ENCODE peak calls at places on chromosomes 2 and 18, in seven cellular contexts. Z is heart right ventricle, L is body of pancreas, T is left ventricle myocardium inferior, P is uterus, Y is psoas muscle, N is SK-N-SH. A is an unnamed sample.

GRCh38 chr18:55629136-55629535 is 41.1 kb upstream of the TCF4 start:
- DNase-seq in Y (no peak), N (no peak), T (no peak), P (no peak), Z (no peak), L (no peak), A (no peak)

GRCh38 chr2:240768216-240768615 is 51.8 kb downstream of the KIF1A start:
- DNase-seq in T (no peak), L (no peak), Z (no peak), N (no peak), P (no peak), Y (no peak), A (no peak)

GRCh38 chr2:35410431-35411061 is 945.0 kb upstream of the CRIM1 start:
- DNase-seq in T (peak; percentile 33), Z (peak; percentile 32), Y (peak; percentile 45), P (no peak), L (peak; percentile 60), N (peak; percentile 45), A (no peak)

GRCh38 chr2:64860936-64861335 is 128.3 kb upstream of the SLC1A4 start:
- DNase-seq in L (no peak), P (no peak), Y (no peak), T (no peak), Z (no peak), N (no peak), A (no peak)

GRCh38 chr2:176130153-176130916 is 830 bp downstream of the HOXD8 start:
- DNase-seq in P (peak; percentile 92), T (no peak), N (peak; percentile 80), L (no peak), Z (no peak), Y (peak; percentile 55), A (no peak)

GRCh38 chr18:10027461-10027860 is 113.6 kb downstream of the VAPA start:
- DNase-seq in Z (no peak), Y (no peak), N (no peak), T (no peak), L (no peak), P (peak; percentile 15), A (no peak)

GRCh38 chr2:239386001-239386670 is 14.7 kb downstream of the HDAC4 start:
- DNase-seq in N (no peak), L (peak; percentile 2), T (no peak), P (no peak), Y (no peak), Z (no peak), A (no peak)

GRCh38 chr18:43393174-43393573 is 115.9 kb upstream of the SYT4 start:
- DNase-seq in T (no peak), Y (no peak), L (no peak), P (no peak), N (peak; percentile 1), Z (no peak), A (no peak)

GRCh38 chr2:99420031-99420430 is 69.8 kb downstream of the REV1 start:
- DNase-seq in Y (no peak), T (no peak), Z (no peak), N (no peak), L (no peak), P (no peak), A (no peak)

GRCh38 chr2:127389778-127390435 is 2.1 kb upstream of the MAP3K2 start:
- DNase-seq in P (no peak), Y (no peak), Z (no peak), T (no peak), N (no peak), L (no peak), A (no peak)

GRCh38 chr2:26438926-26439325 is 37.2 kb downstream of the DRC1 start:
- DNase-seq in Y (no peak), T (no peak), P (no peak), N (no peak), L (no peak), Z (no peak), A (no peak)

GRCh38 chr2:47008381-47009280 is 93.0 kb upstream of the MCFD2 start:
- DNase-seq in L (no peak), T (peak; percentile 63), Y (peak; percentile 49), Z (peak; percentile 80), P (peak; percentile 64), N (peak; percentile 87), A (no peak)

GRCh38 chr2:33696234-33696633 is 97.1 kb upstream of the FAM98A start:
- DNase-seq in T (no peak), P (no peak), L (no peak), N (no peak), Y (no peak), Z (no peak), A (no peak)

GRCh38 chr2:6773007-6773693 is 92.6 kb downstream of the CMPK2 start:
- DNase-seq in L (peak; percentile 65), N (peak; percentile 91), Z (peak; percentile 38), T (peak; percentile 52), P (no peak), Y (peak; percentile 36), A (no peak)

GRCh38 chr2:1736997-1737480 is 7.3 kb downstream of the PXDN start:
- DNase-seq in Z (no peak), P (peak; percentile 14), Y (no peak), N (peak; percentile 80), T (no peak), L (no peak), A (no peak)

GRCh38 chr18:37385846-37386435 is 179.7 kb downstream of the CELF4 start:
- DNase-seq in N (peak; percentile 52), Z (no peak), L (no peak), P (no peak), T (no peak), Y (no peak), A (no peak)

GRCh38 chr18:22667616-22668422 is 250.1 kb upstream of the CTAGE1 start:
- DNase-seq in Z (no peak), Y (no peak), P (peak; percentile 57), T (no peak), N (no peak), L (no peak), A (no peak)

GRCh38 chr18:28398491-28398890 is 221.6 kb upstream of the CDH2 start:
- DNase-seq in N (no peak), L (no peak), P (no peak), Z (no peak), T (no peak), Y (no peak), A (no peak)

GRCh38 chr18:21897811-21898210 is 157.2 kb downstream of the MIB1 start:
- DNase-seq in Z (peak; percentile 47), L (peak; percentile 61), P (peak; percentile 41), Y (no peak), T (no peak), N (peak; percentile 72), A (no peak)

GRCh38 chr2:55031505-55031904 is 18.7 kb downstream of the RTN4 start:
- DNase-seq in P (no peak), N (no peak), T (no peak), Y (no peak), L (no peak), Z (no peak), A (no peak)

GRCh38 chr2:55033076-55033742 is 17.0 kb downstream of the RTN4 start:
- DNase-seq in L (no peak), Y (no peak), P (no peak), N (no peak), T (no peak), Z (no peak), A (no peak)

GRCh38 chr2:55029098-55029497 is 21.2 kb downstream of the RTN4 start:
- DNase-seq in Y (no peak), T (no peak), N (no peak), Z (no peak), L (no peak), P (no peak), A (no peak)

GRCh38 chr2:55033921-55034320 is 16.3 kb downstream of the RTN4 start:
- DNase-seq in N (no peak), T (no peak), L (no peak), Y (no peak), P (no peak), Z (no peak), A (no peak)

GRCh38 chr2:55030766-55031165 is 19.5 kb downstream of the RTN4 start:
- DNase-seq in T (no peak), Y (no peak), L (no peak), P (no peak), N (no peak), Z (no peak), A (no peak)
- H3K4me1 ChIP-seq in T (peaks cover 44% of the 10 kb centered on the region), Y (peaks cover 12% of the 10 kb centered on the region), L (peaks cover 27% of the 10 kb centered on the region), P (no peaks in the 10 kb centered on the region), N (peaks cover 5% of the 10 kb centered on the region), Z (peaks cover 79% of the 10 kb centered on the region), A (peaks cover 13% of the 10 kb centered on the region)

GRCh38 chr2:177422271-177422670 is 29.7 kb downstream of the AGPS start:
- DNase-seq in Y (no peak), Z (no peak), N (no peak), L (no peak), P (no peak), T (no peak), A (no peak)

GRCh38 chr2:177413703-177414102 is 21.1 kb downstream of the AGPS start:
- DNase-seq in N (no peak), T (no peak), Y (no peak), P (no peak), Z (no peak), L (no peak), A (no peak)

DNA sequence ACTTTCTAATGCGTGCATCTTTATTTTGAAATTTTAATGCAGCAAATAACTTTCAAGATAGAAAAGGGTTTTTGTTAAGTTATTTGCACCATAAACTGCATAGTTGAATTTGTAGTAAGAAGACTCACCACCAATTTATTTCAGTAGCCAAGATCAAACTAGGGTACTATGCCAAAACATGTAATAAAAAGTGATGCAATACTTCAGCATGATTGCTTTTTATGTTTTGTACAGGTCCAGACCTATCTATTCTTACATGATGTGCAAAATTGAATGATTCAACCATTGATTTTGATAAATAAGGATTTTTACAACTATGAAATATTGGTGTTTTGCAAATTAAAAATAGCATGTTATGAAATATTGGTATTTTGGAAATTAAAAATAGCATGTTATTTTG is 26.7 kb downstream of the AGPS start:
- DNase-seq in N (no peak), T (no peak), L (no peak), Y (no peak), Z (no peak), P (no peak), A (no peak)
- H3K27ac ChIP-seq in N (no peak overlapping the region), T (no peak overlapping the region), L (no peak overlapping the region), Y (no peak overlapping the region), Z (no peak overlapping the region), P (no peak overlapping the region), A (peak overlapping the region; percentile 38)

DNA sequence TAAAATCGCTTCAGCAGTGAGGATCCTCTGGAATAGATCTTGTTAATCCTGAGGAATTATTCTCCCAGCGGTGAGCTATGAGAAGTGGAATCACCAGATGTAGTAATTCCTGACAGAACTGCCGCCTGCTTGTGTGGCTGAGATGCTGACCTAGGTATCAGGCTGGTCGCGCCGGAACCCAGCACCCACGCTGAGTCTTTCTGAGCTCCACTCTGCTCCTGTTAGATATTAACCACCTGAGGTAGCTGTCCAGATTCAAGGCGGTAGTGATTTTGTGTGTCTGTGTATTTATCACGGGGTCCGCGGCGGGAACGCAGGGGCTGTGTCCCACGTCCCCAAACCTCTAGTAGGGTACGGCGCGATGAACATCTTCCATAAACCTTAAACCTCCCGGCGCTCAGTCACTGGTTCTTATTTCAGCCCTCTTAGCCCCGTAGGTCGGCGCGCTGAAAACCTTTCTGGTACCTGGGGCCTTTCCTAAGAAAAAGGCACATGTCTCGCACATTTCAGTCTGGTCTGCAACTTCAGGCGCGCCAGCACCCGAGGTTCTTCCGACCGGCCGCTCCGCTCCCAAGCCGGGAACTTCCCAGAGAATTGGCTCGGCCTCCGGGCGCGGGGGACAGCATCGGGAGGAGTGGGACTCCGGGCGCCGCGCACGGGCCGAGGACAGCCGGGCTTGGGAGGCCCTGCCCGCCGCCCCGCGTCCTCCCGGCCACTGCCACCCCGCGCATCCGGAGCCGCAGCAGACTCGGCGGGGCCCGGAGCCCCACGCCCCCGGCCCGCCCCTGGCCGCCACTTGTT is 542 bp upstream of the CNNM3 start:
- DNase-seq in Y (no peak), N (peak; percentile 69), P (no peak), Z (no peak), L (peak; percentile 55), T (no peak), A (no peak)
- TF ChIP-seq CTCF in Y (no peak), N (no peak), P (no peak), Z (no peak), L (no peak), T (no peak), A (no peak)

GRCh38 chr2:189115126-189115525 is 64.4 kb downstream of the COL5A2 start:
- DNase-seq in Z (no peak), T (no peak), L (no peak), N (no peak), Y (no peak), P (no peak), A (no peak)
- H3K4me1 ChIP-seq in Z (peaks cover 10% of the 10 kb centered on the region), T (peaks cover 10% of the 10 kb centered on the region), L (no peaks in the 10 kb centered on the region), N (peaks cover 4% of the 10 kb centered on the region), Y (no peaks in the 10 kb centered on the region), P (no peaks in the 10 kb centered on the region), A (no peaks in the 10 kb centered on the region)